ENCODE peak calls at places on chromosomes 5 and 9, in five cellular contexts. O is PC-9, L is Karpas-422, Z is uterus, S is lung. V is an unnamed sample. For H3K27me3, the result is how much of the 10 kb centered on the place peaks cover.

GRCh38 chr9:69204869-69205268 is 30.8 kb downstream of the TJP2 start:
- DNase-seq in O (no peak), L (no peak), Z (no peak), S (peak), V (peak)

GRCh38 chr9:128419061-128419925 is 1.4 kb upstream of the CERCAM start:
- DNase-seq in O (peak), L (no peak), Z (peak), S (no peak), V (no peak)

GRCh38 chr5:168843277-168843997 is 264.3 kb upstream of the PANK3 start:
- DNase-seq in O (no peak), L (no peak), Z (no peak), S (no peak), V (no peak)

GRCh38 chr9:134059661-134060395 is 8.0 kb downstream of the BRD3 start:
- DNase-seq in O (no peak), L (peak), Z (no peak), S (no peak), V (no peak)

GRCh38 chr5:372556-372910 is 51.0 kb downstream of the AHRR start:
- DNase-seq in O (no peak), L (no peak), Z (no peak), S (no peak), V (peak)

GRCh38 chr5:16179936-16180788 is 571 bp upstream of the MARCHF11 start:
- DNase-seq in O (no peak), L (no peak), Z (no peak), S (no peak), V (no peak)

GRCh38 chr9:135269912-135270630 is 182.6 kb downstream of the OLFM1 start:
- DNase-seq in O (no peak), L (no peak), Z (no peak), S (no peak), V (no peak)

GRCh38 chr5:15737036-15737821 is 237.2 kb downstream of the FBXL7 start:
- DNase-seq in O (no peak), L (no peak), Z (no peak), S (no peak), V (no peak)

GRCh38 chr9:136852664-136853595 is 784 bp downstream of the MAMDC4 start:
- DNase-seq in O (no peak), L (no peak), Z (peak), S (no peak), V (no peak)

GRCh38 chr5:9512452-9512851 is 33.4 kb downstream of the SEMA5A start:
- DNase-seq in O (no peak), L (no peak), Z (no peak), S (no peak), V (no peak)

GRCh38 chr5:151683936-151684586 is 2.7 kb downstream of the SPARC start:
- DNase-seq in O (no peak), L (no peak), Z (no peak), S (no peak), V (no peak)

GRCh38 chr5:159184858-159185381 is 24.4 kb downstream of the RNF145 start:
- DNase-seq in O (no peak), L (no peak), Z (no peak), S (no peak), V (no peak)

GRCh38 chr9:97387936-97388684 is 23.8 kb upstream of the TDRD7 start:
- DNase-seq in O (no peak), L (no peak), Z (no peak), S (no peak), V (no peak)

GRCh38 chr5:150587830-150588494 is 52.5 kb upstream of the SYNPO start:
- DNase-seq in O (no peak), L (no peak), Z (no peak), S (no peak), V (no peak)

GRCh38 chr5:139415221-139415861 is 11.5 kb upstream of the SPATA24 start:
- DNase-seq in O (no peak), L (no peak), Z (no peak), S (no peak), V (peak)

GRCh38 chr9:72978724-72979123 is 25.9 kb upstream of the ALDH1A1 start:
- DNase-seq in O (no peak), L (no peak), Z (no peak), S (no peak), V (no peak)

GRCh38 chr5:142753114-142753764 is 16.9 kb upstream of the ARHGAP26 start:
- DNase-seq in O (no peak), L (no peak), Z (peak), S (peak), V (peak)

GRCh38 chr9:127586537-127586936 is 25.5 kb upstream of the STXBP1 start:
- DNase-seq in O (peak), L (peak), Z (peak), S (peak), V (peak)

GRCh38 chr5:133250527-133250926 is 198.7 kb downstream of the HSPA4 start:
- DNase-seq in O (no peak), L (no peak), Z (no peak), S (no peak), V (no peak)

GRCh38 chr9:124329393-124329792 is 71.6 kb downstream of the NEK6 start:
- DNase-seq in O (no peak), L (no peak), Z (no peak), S (no peak), V (no peak)

GRCh38 chr5:81068063-81068462 is 107.9 kb downstream of the RASGRF2 start:
- DNase-seq in O (no peak), L (no peak), Z (no peak), S (no peak), V (peak)

GRCh38 chr9:107976767-107977166 is 487.2 kb upstream of the KLF4 start:
- DNase-seq in O (no peak), L (no peak), Z (peak), S (peak), V (peak)

GRCh38 chr9:130186839-130187522 is 14.8 kb downstream of the NCS1 start:
- DNase-seq in O (peak), L (no peak), Z (peak), S (peak), V (no peak)

GRCh38 chr5:111422245-111422644 is 90.1 kb downstream of the STARD4 start:
- DNase-seq in O (no peak), L (no peak), Z (no peak), S (no peak), V (no peak)

GRCh38 chr5:149445739-149446369 is 66.8 kb upstream of the IL17B start:
- DNase-seq in O (peak), L (no peak), Z (peak), S (no peak), V (no peak)

GRCh38 chr9:120715331-120715924 is 1.2 kb upstream of the MEGF9 start:
- DNase-seq in O (peak), L (peak), Z (peak), S (no peak), V (peak)

GRCh38 chr9:114525505-114525904 is 20.2 kb upstream of the WHRN start:
- DNase-seq in O (no peak), L (no peak), Z (no peak), S (no peak), V (no peak)

GRCh38 chr9:125506045-125506444 is 201.0 kb downstream of the MAPKAP1 start:
- DNase-seq in O (no peak), L (no peak), Z (peak), S (no peak), V (peak)

GRCh38 chr9:115275753-115276152 is 157.8 kb upstream of the TNC start:
- DNase-seq in O (peak), L (no peak), Z (no peak), S (no peak), V (no peak)

GRCh38 chr5:53923969-53924876 is 363.8 kb downstream of the NDUFS4 start:
- DNase-seq in O (no peak), L (no peak), Z (no peak), S (no peak), V (no peak)

GRCh38 chr9:126454250-126454649 is 127.6 kb downstream of the MVB12B start:
- DNase-seq in O (no peak), L (no peak), Z (no peak), S (no peak), V (no peak)

GRCh38 chr5:44652674-44653073 is 156.1 kb upstream of the MRPS30 start:
- DNase-seq in O (no peak), L (no peak), Z (no peak), S (no peak), V (no peak)

GRCh38 chr5:131505237-131505908 is 129.7 kb downstream of the RAPGEF6 start:
- DNase-seq in O (no peak), L (no peak), Z (no peak), S (no peak), V (no peak)

GRCh38 chr5:134541736-134542376 is 16.4 kb downstream of the JADE2 start:
- DNase-seq in O (no peak), L (peak), Z (peak), S (peak), V (peak)

GRCh38 chr5:168947212-168947868 is 353.6 kb downstream of the SLIT3 start:
- DNase-seq in O (peak), L (peak), Z (peak), S (no peak), V (peak)

GRCh38 chr5:150846651-150847333 is 471 bp downstream of the IRGM start:
- DNase-seq in O (peak), L (peak), Z (peak), S (peak), V (no peak)

GRCh38 chr9:97501177-97501971 is at the start of gene TMOD1:
- DNase-seq in O (peak), L (peak), Z (peak), S (peak), V (peak)

GRCh38 chr9:129597355-129598088 is 23.4 kb downstream of the C9orf50 start:
- DNase-seq in O (peak), L (no peak), Z (peak), S (peak), V (peak)

GRCh38 chr5:149240354-149240998 is 31.2 kb upstream of the AFAP1L1 start:
- DNase-seq in O (no peak), L (no peak), Z (no peak), S (peak), V (no peak)

DNA sequence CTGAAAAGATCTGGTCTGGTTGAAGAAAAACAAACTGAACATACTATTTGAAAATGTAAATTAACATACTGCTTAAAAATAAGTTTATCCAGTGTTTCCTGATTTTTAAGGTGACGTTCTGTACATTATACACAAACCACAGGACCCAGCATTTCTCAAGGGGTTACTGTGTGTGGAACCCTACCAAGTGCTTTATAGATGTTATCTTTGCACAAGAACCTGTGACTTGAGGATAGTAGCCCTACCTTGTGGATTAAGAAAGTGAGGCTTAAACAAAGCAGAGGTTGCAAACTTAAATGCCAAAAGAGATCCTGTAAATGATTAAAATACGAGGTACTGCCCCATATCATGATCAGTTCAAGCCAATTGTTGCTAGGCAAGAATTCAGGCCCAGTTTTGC is 4.7 kb downstream of the KLF9 start:
- DNase-seq in O (no peak), L (no peak), Z (no peak), S (no peak), V (no peak)
- H3K27me3 ChIP-seq in O (under half), L (under half), Z (under half), S (under half), V (under half)

DNA sequence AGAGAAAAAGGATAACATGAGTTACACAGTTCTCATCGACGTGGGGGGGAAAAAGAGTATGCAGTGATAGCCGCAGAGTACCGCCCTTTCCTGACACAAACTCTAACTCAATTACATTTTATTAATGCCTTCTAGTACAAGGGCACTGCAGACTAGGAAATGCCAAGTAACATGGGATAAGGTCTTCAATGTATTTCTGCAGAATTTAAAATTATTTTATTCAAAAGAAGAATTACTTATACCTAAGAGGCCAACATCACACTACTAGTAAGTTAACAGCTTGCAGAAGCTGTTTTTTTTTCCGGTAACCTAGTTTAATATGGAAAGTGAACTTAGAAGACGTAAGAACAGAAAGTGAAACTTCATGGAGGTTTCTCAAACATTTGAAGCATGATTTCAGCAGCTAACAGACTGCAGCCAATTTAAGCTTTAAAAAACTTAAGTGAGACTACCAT is 3.9 kb downstream of the SETX start:
- DNase-seq in O (no peak), L (no peak), Z (no peak), S (no peak), V (no peak)
- H3K4me3 ChIP-seq in O (no peak), L (peak), Z (no peak), S (no peak), V (peak)

DNA sequence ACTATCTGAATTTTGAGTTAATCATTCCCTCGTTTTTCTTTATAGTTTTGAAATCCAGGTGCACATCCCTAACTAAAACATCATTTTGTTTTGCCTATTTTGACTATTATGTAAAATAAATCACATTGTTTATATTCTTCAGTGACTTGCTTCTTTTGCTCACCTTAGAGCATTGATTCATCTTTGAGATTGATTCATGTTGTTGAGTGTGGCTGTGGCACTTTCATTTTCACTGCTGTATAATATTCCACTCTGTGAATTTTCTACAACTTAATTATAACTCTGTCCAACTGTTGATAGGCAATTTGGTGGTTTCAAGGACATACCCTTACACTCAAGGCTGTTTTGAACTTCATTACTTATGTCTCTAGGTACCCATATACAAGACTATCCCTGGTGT is 12.5 kb downstream of the NKX2-5 start:
- DNase-seq in O (no peak), L (no peak), Z (no peak), S (no peak), V (no peak)
- H3K27me3 ChIP-seq in O (under half), L (under half), Z (under half), S (under half), V (under half)

GRCh38 chr5:96870094-96871021 is 5.9 kb upstream of the ERAP2 start:
- DNase-seq in O (no peak), L (peak), Z (no peak), S (no peak), V (no peak)
- H3K4me3 ChIP-seq in O (no peak), L (peak), Z (no peak), S (no peak), V (no peak)

GRCh38 chr9:122372856-122373845 is 2.3 kb downstream of the PTGS1 start:
- DNase-seq in O (no peak), L (no peak), Z (no peak), S (no peak), V (no peak)
- H3K27me3 ChIP-seq in O (under half), L (under half), Z (under half), S (under half), V (under half)

DNA sequence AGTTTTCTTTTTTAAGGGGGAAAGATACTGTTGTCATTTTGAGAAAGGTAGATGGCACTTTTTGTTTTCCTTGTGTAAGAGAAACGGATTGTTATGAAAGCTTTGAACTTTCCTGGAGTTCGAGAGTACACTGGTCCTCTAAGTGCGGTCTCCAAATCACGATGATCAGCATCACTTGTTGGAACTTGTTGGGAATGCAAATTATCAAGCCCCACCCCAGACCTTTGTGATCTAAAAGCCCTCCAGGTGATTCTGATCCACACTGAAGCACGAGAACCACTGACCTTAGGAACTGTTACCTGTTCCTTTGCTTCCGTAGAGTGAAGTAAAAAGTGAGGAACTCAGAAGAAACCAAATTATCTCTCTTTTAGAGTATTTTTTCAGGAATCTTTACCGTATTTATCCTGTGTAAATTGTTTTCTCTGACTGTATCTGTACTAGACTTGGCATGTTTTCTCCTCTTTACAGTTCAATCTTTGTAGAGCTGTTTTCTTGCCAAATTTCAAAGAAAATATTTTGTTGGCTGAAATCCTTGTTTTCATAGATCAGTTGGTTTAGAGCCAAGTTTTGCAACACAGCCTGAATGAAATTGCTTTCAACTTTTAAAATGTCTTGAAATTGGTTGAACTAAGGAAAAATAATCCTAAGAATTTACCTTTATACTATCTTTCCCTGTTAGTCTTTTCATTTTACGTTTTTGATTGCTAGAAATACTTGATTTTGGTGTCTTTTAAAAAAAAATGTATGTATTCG is 4.0 kb downstream of the MAT2B start:
- DNase-seq in O (no peak), L (no peak), Z (no peak), S (peak), V (no peak)
- H3K4me3 ChIP-seq in O (no peak), L (no peak), Z (no peak), S (no peak), V (peak)

GRCh38 chr9:89011683-89012082 is 20.4 kb downstream of the S1PR3 start:
- DNase-seq in O (no peak), L (no peak), Z (no peak), S (no peak), V (no peak)
- H3K27me3 ChIP-seq in O (under half), L (under half), Z (under half), S (under half), V (under half)

GRCh38 chr9:13088734-13089427 is 190.6 kb downstream of the MPDZ start:
- DNase-seq in O (peak), L (peak), Z (no peak), S (peak), V (peak)
- H3K4me3 ChIP-seq in O (no peak), L (no peak), Z (no peak), S (no peak), V (no peak)

DNA sequence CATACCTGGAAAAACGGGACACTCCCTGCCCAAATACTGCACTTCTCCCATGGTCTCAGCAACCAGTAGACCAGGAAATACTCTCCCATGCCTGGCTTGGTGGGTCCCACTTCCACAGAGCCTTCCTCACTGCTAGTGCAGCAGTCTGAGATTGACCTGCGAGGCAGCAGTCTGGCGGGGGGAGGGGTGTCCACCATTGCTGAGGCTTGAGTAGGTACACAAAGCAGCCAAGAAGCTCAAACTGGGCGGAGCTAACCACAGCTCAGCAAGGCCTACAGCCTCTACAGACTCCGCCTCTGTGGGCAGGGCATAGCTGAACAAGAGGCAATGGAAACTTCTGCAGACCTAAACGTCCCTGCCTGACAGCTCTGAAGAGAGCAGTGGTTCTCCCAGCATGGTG is 191.5 kb upstream of the FTMT start:
- DNase-seq in O (no peak), L (no peak), Z (no peak), S (no peak), V (no peak)
- H3K27me3 ChIP-seq in O (under half), L (under half), Z (under half), S (under half), V (under half)

DNA sequence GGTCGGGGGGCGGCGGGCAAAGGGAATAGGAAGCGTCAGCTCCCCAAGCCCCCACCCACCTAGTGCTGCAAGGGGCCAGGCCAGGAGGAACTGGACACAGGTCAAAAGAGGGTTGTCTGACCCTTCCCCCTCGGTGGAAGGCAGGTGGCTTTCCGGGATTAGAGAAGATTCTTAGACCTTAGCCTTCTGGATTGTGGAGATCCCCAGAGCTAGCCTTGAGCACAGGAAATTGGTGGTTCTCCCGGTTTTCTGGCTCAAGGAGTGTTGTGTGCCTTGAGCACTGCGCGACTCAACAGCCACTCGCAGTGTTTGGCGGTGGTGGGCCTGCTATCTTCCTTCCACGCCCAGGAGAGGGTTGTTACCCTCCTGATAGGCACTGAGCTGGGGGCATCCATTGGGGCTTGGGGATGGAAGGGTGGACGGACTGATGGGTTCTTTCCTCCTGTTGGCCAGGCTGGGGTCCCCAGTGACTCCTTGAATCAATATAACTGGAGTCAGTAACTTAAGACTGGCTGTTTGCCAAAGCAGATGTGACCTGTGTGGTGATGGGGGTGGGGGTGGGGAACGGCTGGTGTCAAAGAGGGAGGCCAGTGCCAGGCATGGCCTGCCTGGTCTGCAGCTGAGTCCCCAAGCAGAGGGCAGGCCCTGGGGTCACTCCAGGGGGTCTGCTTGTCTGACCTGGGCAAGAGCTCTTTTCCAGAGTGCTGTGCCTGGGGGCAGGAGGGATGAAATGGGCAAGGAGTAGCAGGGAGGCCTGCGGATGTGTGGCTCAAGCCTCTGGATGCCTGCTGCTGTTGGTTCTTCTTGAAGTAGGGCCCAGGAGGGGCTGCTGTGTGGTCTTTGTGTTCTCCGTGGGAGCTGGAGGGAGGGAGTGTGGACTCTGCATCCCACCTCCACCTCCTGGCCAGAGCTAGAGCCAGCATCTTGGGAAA is 2.1 kb downstream of the FGF18 start:
- DNase-seq in O (no peak), L (no peak), Z (no peak), S (no peak), V (no peak)
- H3K4me3 ChIP-seq in O (no peak), L (no peak), Z (no peak), S (no peak), V (peak)

V was measured in heart right ventricle.